ENCODE peak calls at places on chromosomes 5 and 9, in eight cellular contexts. P, R, W, F, A, B, O and Q are unnamed samples.

GRCh38 chr5:74418709-74419108 is 221.8 kb downstream of the ENC1 start:
- DNase-seq in A (no peak), O (no peak), P (no peak), R (no peak), B (no peak), W (no peak), F (no peak), Q (no peak)

GRCh38 chr5:10653033-10653432 is 89.2 kb downstream of the ANKRD33B start:
- DNase-seq in O (no peak), W (no peak), R (peak), A (no peak), P (no peak), B (no peak), F (peak), Q (no peak)

GRCh38 chr5:73564644-73565165 is 734 bp downstream of the ANKRA2 start:
- DNase-seq in P (no peak), B (peak), W (no peak), A (no peak), R (no peak), F (no peak), O (peak), Q (no peak)

GRCh38 chr5:55172051-55172899 is 702 bp downstream of the CDC20B start:
- DNase-seq in P (peak), A (peak), B (peak), O (peak), R (no peak), W (peak), F (no peak), Q (peak)

GRCh38 chr5:6105350-6105749 is 273.0 kb downstream of the MED10 start:
- DNase-seq in A (no peak), W (no peak), P (no peak), B (no peak), F (no peak), O (no peak), R (no peak), Q (no peak)

GRCh38 chr5:145829708-145830361 is 5.3 kb downstream of the PRELID2 start:
- DNase-seq in W (no peak), F (no peak), O (no peak), R (no peak), B (no peak), A (no peak), P (no peak), Q (no peak)

GRCh38 chr5:33852837-33853236 is 39.0 kb downstream of the ADAMTS12 start:
- DNase-seq in F (no peak), R (no peak), W (no peak), P (no peak), A (no peak), B (no peak), O (no peak), Q (no peak)

GRCh38 chr5:151254533-151254932 is 1.5 kb downstream of the GM2A start:
- DNase-seq in W (no peak), F (no peak), O (no peak), A (peak), R (no peak), B (no peak), P (no peak), Q (no peak)

GRCh38 chr9:99851028-99851822 is 29.5 kb downstream of the NR4A3 start:
- DNase-seq in R (no peak), P (no peak), F (no peak), B (no peak), A (no peak), W (peak), O (no peak), Q (no peak)

GRCh38 chr9:121824651-121825480 is 173.4 kb downstream of the DAB2IP start:
- DNase-seq in W (no peak), O (no peak), R (no peak), P (no peak), B (peak), A (no peak), F (no peak), Q (no peak)
- TF ChIP-seq CTCF in W (no peak), O (no peak), R (no peak), P (no peak), B (no peak), A (no peak), F (no peak), Q (no peak)

GRCh38 chr9:19460258-19460657 is 51.4 kb downstream of the ACER2 start:
- DNase-seq in P (no peak), F (no peak), A (no peak), O (no peak), R (no peak), B (no peak), W (no peak), Q (no peak)

GRCh38 chr9:19461135-19461534 is 52.3 kb downstream of the ACER2 start:
- DNase-seq in R (no peak), F (no peak), W (no peak), A (no peak), B (no peak), P (no peak), O (no peak), Q (no peak)

GRCh38 chr9:19456996-19457693 is 48.3 kb downstream of the ACER2 start:
- DNase-seq in O (peak), W (peak), B (peak), A (peak), F (no peak), P (peak), R (peak), Q (peak)

GRCh38 chr9:19457694-19458009 is 48.8 kb downstream of the ACER2 start:
- DNase-seq in A (no peak), W (no peak), F (no peak), R (no peak), B (no peak), P (no peak), O (no peak), Q (no peak)
- TF ChIP-seq CTCF in A (no peak), W (no peak), F (peak), R (no peak), B (no peak), P (no peak), O (no peak), Q (no peak)

GRCh38 chr5:37043693-37044092 is 167.1 kb downstream of the NIPBL start:
- DNase-seq in W (no peak), R (no peak), F (no peak), O (no peak), P (peak), B (no peak), A (no peak), Q (no peak)
- TF ChIP-seq CTCF in W (peak), R (no peak), F (no peak), O (peak), P (peak), B (no peak), A (peak), Q (no peak)

GRCh38 chr9:28394774-28395173 is 821.5 kb upstream of the C9orf72 start:
- DNase-seq in O (no peak), A (no peak), W (no peak), B (no peak), F (no peak), R (no peak), P (no peak), Q (no peak)

GRCh38 chr9:28389411-28389810 is 816.1 kb upstream of the C9orf72 start:
- DNase-seq in O (no peak), A (peak), R (no peak), W (no peak), F (no peak), B (no peak), P (no peak), Q (no peak)
- TF ChIP-seq CTCF in O (no peak), A (no peak), R (no peak), W (no peak), F (no peak), B (no peak), P (no peak), Q (no peak)

DNA sequence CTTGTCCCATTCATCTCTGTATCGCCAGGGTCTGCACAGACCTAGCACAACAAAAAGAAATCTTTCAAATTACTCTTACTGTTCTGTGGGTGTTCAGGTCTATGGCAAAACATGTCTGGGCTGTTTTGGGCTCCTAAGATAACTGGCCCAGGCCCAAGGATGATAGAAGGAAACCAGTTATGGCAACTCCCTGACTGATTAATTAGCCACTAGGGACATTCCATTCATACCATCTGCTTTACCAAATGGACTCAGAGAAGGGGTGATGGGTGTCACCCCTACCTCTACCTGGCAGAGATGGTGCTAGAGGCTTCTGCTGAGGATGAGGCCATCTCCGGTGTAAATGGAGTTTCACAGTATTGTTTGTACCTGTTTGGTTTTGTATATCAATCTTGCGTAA is 1.9 kb downstream of the SLC31A2 start:
- DNase-seq in O (no peak), P (no peak), A (peak), R (no peak), B (peak), F (no peak), W (no peak), Q (no peak)
- TF ChIP-seq CTCF in O (no peak), P (no peak), A (no peak), R (no peak), B (no peak), F (no peak), W (peak), Q (no peak)

DNA sequence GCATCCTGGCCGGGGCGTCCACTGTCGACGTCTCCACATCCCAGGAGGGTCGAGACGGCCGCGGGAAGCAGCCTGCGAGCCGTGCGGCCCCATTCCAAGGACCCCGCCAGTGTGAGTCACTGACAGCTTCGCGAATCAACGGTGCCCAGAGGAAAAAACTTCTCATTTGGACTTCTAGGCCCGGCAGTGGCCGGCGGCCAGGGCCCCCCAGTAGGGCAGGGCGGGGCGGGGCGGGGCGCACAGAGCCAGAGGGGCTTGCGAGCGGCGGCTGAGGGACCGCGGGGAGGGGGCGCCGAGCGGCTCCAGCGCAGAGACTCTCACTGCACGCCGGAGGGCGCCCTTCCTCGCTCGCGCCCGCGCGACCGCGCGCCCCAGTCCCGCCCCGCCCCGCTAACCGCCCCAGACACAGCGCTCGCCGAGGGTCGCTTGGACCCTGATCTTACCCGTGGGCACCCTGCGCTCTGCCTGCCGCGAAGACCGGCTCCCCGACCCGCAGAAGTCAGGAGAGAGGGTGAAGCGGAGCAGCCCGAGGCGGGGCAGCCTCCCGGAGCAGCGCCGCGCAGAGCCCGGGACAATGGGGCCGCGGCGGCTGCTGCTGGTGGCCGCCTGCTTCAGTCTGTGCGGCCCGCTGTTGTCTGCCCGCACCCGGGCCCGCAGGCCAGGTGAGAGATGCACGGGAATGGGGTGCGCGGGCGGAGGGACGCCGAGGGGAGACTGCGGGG is at the start of gene F2R:
- DNase-seq in F (peak), P (peak), B (peak), R (peak), O (peak), A (peak), W (peak), Q (peak)
- TF ChIP-seq CTCF in F (peak), P (peak), B (peak), R (peak), O (peak), A (peak), W (peak), Q (peak)

GRCh38 chr9:22813520-22813919 is 366.9 kb downstream of the DMRTA1 start:
- DNase-seq in R (no peak), B (no peak), P (peak), A (peak), O (no peak), W (peak), F (no peak), Q (no peak)
- TF ChIP-seq CTCF in R (peak), B (no peak), P (no peak), A (peak), O (peak), W (no peak), F (no peak), Q (peak)